ENCODE peak calls at places on chromosomes 12 and 14, in five cellular contexts. One of them, this sample, is unnamed.

GRCh38 chr14:39229222-39229543 is 4.5 kb upstream of the MIA2 start:
- DNase-seq in thoracic aorta: no peak
- DNase-seq in psoas muscle: no peak
- DNase-seq in hepatocyte: no peak
- DNase-seq in fibroblast of mammary gland: peak; percentile 53
- DNase-seq in this sample: no peak

GRCh38 chr12:11718105-11718504 is 68.6 kb downstream of the ETV6 start:
- DNase-seq in thoracic aorta: no peak
- DNase-seq in psoas muscle: no peak
- DNase-seq in hepatocyte: no peak
- DNase-seq in fibroblast of mammary gland: no peak
- DNase-seq in this sample: no peak

GRCh38 chr12:102510031-102510430 is 29.7 kb upstream of the IGF1 start:
- DNase-seq in thoracic aorta: no peak
- DNase-seq in psoas muscle: no peak
- DNase-seq in hepatocyte: no peak
- DNase-seq in fibroblast of mammary gland: no peak
- DNase-seq in this sample: no peak

GRCh38 chr14:63273717-63274673 is 44.7 kb downstream of the GPHB5 start:
- DNase-seq in thoracic aorta: no peak
- DNase-seq in psoas muscle: peak; percentile 58
- DNase-seq in hepatocyte: no peak
- DNase-seq in fibroblast of mammary gland: peak; percentile 29
- DNase-seq in this sample: no peak

GRCh38 chr14:25537846-25538455 is 488.0 kb upstream of the STXBP6 start:
- DNase-seq in thoracic aorta: no peak
- DNase-seq in psoas muscle: no peak
- DNase-seq in hepatocyte: peak; percentile 68
- DNase-seq in fibroblast of mammary gland: peak; percentile 36
- DNase-seq in this sample: no peak

GRCh38 chr14:68787235-68787727 is 5.6 kb downstream of the ZFP36L1 start:
- DNase-seq in thoracic aorta: no peak
- DNase-seq in psoas muscle: no peak
- DNase-seq in hepatocyte: peak; percentile 55
- DNase-seq in fibroblast of mammary gland: peak; percentile 68
- DNase-seq in this sample: no peak

GRCh38 chr12:107891967-107892366 is 117.5 kb downstream of the ASCL4 start:
- DNase-seq in thoracic aorta: no peak
- DNase-seq in psoas muscle: no peak
- DNase-seq in hepatocyte: peak; percentile 12
- DNase-seq in fibroblast of mammary gland: peak; percentile 18
- DNase-seq in this sample: no peak

GRCh38 chr14:61102549-61103466 is 121.8 kb downstream of the SLC38A6 start:
- DNase-seq in thoracic aorta: no peak
- DNase-seq in psoas muscle: no peak
- DNase-seq in hepatocyte: no peak
- DNase-seq in fibroblast of mammary gland: no peak
- DNase-seq in this sample: no peak

GRCh38 chr12:63982787-63983186 is 138.3 kb downstream of the SRGAP1 start:
- DNase-seq in thoracic aorta: no peak
- DNase-seq in psoas muscle: no peak
- DNase-seq in hepatocyte: no peak
- DNase-seq in fibroblast of mammary gland: no peak
- DNase-seq in this sample: no peak

GRCh38 chr14:26775765-26776577 is 178.1 kb upstream of the NOVA1 start:
- DNase-seq in thoracic aorta: no peak
- DNase-seq in psoas muscle: no peak
- DNase-seq in hepatocyte: no peak
- DNase-seq in fibroblast of mammary gland: peak; percentile 83
- DNase-seq in this sample: no peak

GRCh38 chr12:51954465-51955361 is 3.2 kb downstream of the ACVR1B start:
- DNase-seq in thoracic aorta: no peak
- DNase-seq in psoas muscle: no peak
- DNase-seq in hepatocyte: peak; percentile 44
- DNase-seq in fibroblast of mammary gland: peak; percentile 57
- DNase-seq in this sample: no peak

GRCh38 chr12:46522141-46522540 is 149.6 kb upstream of the SLC38A2 start:
- DNase-seq in thoracic aorta: no peak
- DNase-seq in psoas muscle: no peak
- DNase-seq in hepatocyte: no peak
- DNase-seq in fibroblast of mammary gland: peak; percentile 34
- DNase-seq in this sample: no peak

GRCh38 chr14:69773571-69774276 is 6.8 kb downstream of the SRSF5 start:
- DNase-seq in thoracic aorta: no peak
- DNase-seq in psoas muscle: no peak
- DNase-seq in hepatocyte: no peak
- DNase-seq in fibroblast of mammary gland: no peak
- DNase-seq in this sample: no peak

GRCh38 chr12:16609140-16609539 is 3.2 kb upstream of the LMO3 start:
- DNase-seq in thoracic aorta: no peak
- DNase-seq in psoas muscle: no peak
- DNase-seq in hepatocyte: no peak
- DNase-seq in fibroblast of mammary gland: no peak
- DNase-seq in this sample: no peak

GRCh38 chr12:108649126-108649525 is 15.4 kb upstream of the SELPLG start:
- DNase-seq in thoracic aorta: no peak
- DNase-seq in psoas muscle: no peak
- DNase-seq in hepatocyte: no peak
- DNase-seq in fibroblast of mammary gland: peak; percentile 83
- DNase-seq in this sample: no peak

GRCh38 chr12:6330192-6330591 is 11.7 kb downstream of the TNFRSF1A start:
- DNase-seq in thoracic aorta: no peak
- DNase-seq in psoas muscle: no peak
- DNase-seq in hepatocyte: no peak
- DNase-seq in fibroblast of mammary gland: no peak
- DNase-seq in this sample: no peak

GRCh38 chr12:128823216-128823915 is 392 bp downstream of the SLC15A4 start:
- DNase-seq in thoracic aorta: no peak
- DNase-seq in psoas muscle: peak; percentile 63
- DNase-seq in hepatocyte: peak; percentile 78
- DNase-seq in fibroblast of mammary gland: no peak
- DNase-seq in this sample: no peak

GRCh38 chr12:59084758-59085383 is 164.6 kb upstream of the LRIG3 start:
- DNase-seq in thoracic aorta: no peak
- DNase-seq in psoas muscle: no peak
- DNase-seq in hepatocyte: peak; percentile 11
- DNase-seq in fibroblast of mammary gland: peak; percentile 92
- DNase-seq in this sample: no peak

GRCh38 chr14:101755591-101756324 is 5.8 kb upstream of the PPP2R5C start:
- DNase-seq in thoracic aorta: no peak
- DNase-seq in psoas muscle: no peak
- DNase-seq in hepatocyte: no peak
- DNase-seq in fibroblast of mammary gland: no peak
- DNase-seq in this sample: no peak

GRCh38 chr14:33580221-33580749 is 370.6 kb downstream of the EGLN3 start:
- DNase-seq in thoracic aorta: no peak
- DNase-seq in psoas muscle: no peak
- DNase-seq in hepatocyte: no peak
- DNase-seq in fibroblast of mammary gland: no peak
- DNase-seq in this sample: no peak

GRCh38 chr12:18141583-18141982 is 51.6 kb upstream of the RERGL start:
- DNase-seq in thoracic aorta: no peak
- DNase-seq in psoas muscle: no peak
- DNase-seq in hepatocyte: no peak
- DNase-seq in fibroblast of mammary gland: peak; percentile 77
- DNase-seq in this sample: no peak

GRCh38 chr12:116044181-116044580 is 233.3 kb downstream of the MED13L start:
- DNase-seq in thoracic aorta: no peak
- DNase-seq in psoas muscle: no peak
- DNase-seq in hepatocyte: peak; percentile 10
- DNase-seq in fibroblast of mammary gland: no peak
- DNase-seq in this sample: no peak

GRCh38 chr12:47302111-47302597 is 222.4 kb upstream of the AMIGO2 start:
- DNase-seq in thoracic aorta: no peak
- DNase-seq in psoas muscle: no peak
- DNase-seq in hepatocyte: no peak
- DNase-seq in fibroblast of mammary gland: no peak
- DNase-seq in this sample: no peak

GRCh38 chr14:69242311-69243224 is 17.4 kb upstream of the GALNT16 start:
- DNase-seq in thoracic aorta: no peak
- DNase-seq in psoas muscle: no peak
- DNase-seq in hepatocyte: peak; percentile 78
- DNase-seq in fibroblast of mammary gland: peak; percentile 81
- DNase-seq in this sample: peak; percentile 37

GRCh38 chr12:64608901-64609542 is 1.3 kb upstream of the RASSF3 start:
- DNase-seq in thoracic aorta: no peak
- DNase-seq in psoas muscle: no peak
- DNase-seq in hepatocyte: peak; percentile 68
- DNase-seq in fibroblast of mammary gland: peak; percentile 67
- DNase-seq in this sample: no peak

GRCh38 chr12:59559702-59560101 is 36.1 kb upstream of the SLC16A7 start:
- DNase-seq in thoracic aorta: no peak
- DNase-seq in psoas muscle: no peak
- DNase-seq in hepatocyte: no peak
- DNase-seq in fibroblast of mammary gland: no peak
- DNase-seq in this sample: no peak

GRCh38 chr14:92455231-92455630 is 58.4 kb upstream of the RIN3 start:
- DNase-seq in thoracic aorta: no peak
- DNase-seq in psoas muscle: no peak
- DNase-seq in hepatocyte: no peak
- DNase-seq in fibroblast of mammary gland: no peak
- DNase-seq in this sample: no peak

GRCh38 chr14:92458959-92459478 is 54.6 kb upstream of the RIN3 start:
- DNase-seq in thoracic aorta: no peak
- DNase-seq in psoas muscle: no peak
- DNase-seq in hepatocyte: no peak
- DNase-seq in fibroblast of mammary gland: no peak
- DNase-seq in this sample: no peak

GRCh38 chr14:92458136-92458958 is 55.2 kb upstream of the RIN3 start:
- DNase-seq in thoracic aorta: no peak
- DNase-seq in psoas muscle: no peak
- DNase-seq in hepatocyte: no peak
- DNase-seq in fibroblast of mammary gland: no peak
- DNase-seq in this sample: no peak

GRCh38 chr14:92456215-92457017 is 57.2 kb upstream of the RIN3 start:
- DNase-seq in thoracic aorta: no peak
- DNase-seq in psoas muscle: peak; percentile 70
- DNase-seq in hepatocyte: peak; percentile 83
- DNase-seq in fibroblast of mammary gland: peak; percentile 78
- DNase-seq in this sample: peak; percentile 25

DNA sequence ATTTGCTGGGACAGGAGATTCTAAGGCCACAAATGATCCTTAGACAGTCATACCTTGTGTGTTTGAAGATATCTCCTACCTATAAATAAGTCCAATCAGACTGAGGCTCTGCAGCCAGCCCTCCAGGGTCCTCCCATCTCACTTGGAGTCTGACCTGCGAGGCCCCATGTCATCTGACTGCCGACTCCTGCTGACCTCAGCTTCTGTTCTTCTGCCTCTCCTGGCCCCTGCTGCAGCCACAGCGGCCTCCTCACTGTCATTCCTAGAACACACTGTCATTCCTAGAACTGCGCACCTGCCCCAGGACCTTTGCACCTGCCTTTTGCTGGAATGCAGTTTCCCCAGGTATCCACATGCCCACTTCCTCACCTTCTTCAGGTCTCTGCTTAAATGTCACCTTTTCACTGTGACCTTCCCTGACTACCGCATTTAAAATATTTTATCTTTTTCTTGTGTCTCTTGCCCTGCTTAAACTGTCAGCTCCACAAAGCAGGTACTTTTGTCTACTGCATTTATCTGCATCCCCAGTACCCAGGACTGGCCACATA is 56.5 kb upstream of the RIN3 start:
- DNase-seq in thoracic aorta: no peak
- DNase-seq in psoas muscle: no peak
- DNase-seq in hepatocyte: no peak
- DNase-seq in fibroblast of mammary gland: no peak
- DNase-seq in this sample: no peak
- TF ChIP-seq CTCF in thoracic aorta: no peak
- TF ChIP-seq CTCF in psoas muscle: no peak
- TF ChIP-seq CTCF in hepatocyte: no peak
- TF ChIP-seq CTCF in fibroblast of mammary gland: no peak
- TF ChIP-seq CTCF in this sample: no peak

DNA sequence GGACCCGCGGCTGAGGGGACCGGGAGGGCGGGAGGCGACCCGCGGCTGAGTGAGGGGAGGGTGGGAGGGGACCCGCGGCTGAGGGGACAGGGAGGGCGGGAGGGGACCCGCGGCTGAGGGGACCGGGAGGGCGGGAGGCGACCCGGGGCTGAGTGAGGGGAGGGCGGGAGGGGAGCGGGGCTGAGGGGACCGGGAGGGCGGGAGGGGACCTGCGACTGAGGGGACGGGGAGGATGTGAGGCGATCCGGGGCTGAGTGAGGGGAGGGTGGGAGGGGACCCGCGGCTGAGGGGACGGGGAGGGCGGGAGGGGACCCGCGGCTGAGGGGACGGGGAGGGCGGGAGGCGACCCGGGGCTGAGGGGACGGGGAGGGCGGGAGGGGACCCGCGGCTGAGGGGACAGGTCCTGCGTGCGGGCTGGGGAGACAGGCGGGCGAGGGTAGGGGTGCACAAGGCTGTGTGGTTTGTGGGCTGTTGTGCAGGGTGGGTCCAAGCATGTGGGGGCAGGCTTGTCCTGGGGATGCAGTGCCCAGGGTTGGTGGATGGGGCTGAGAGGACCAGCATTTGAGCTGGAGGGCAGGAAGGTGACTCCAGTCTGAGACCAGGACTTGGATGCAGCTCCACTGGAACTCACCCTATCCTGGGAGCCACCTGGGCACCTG is 9.2 kb downstream of the PLD4 start:
- DNase-seq in thoracic aorta: no peak
- DNase-seq in psoas muscle: no peak
- DNase-seq in hepatocyte: no peak
- DNase-seq in fibroblast of mammary gland: no peak
- DNase-seq in this sample: no peak
- H3K4me3 ChIP-seq in thoracic aorta: peak overlapping the region; percentile 80
- H3K4me3 ChIP-seq in psoas muscle: peak overlapping the region; percentile 72
- H3K4me3 ChIP-seq in hepatocyte: no peak overlapping the region
- H3K4me3 ChIP-seq in fibroblast of mammary gland: no peak overlapping the region
- H3K4me3 ChIP-seq in this sample: no peak overlapping the region

GRCh38 chr12:80413462-80413861 is 30.6 kb upstream of the PTPRQ start:
- DNase-seq in thoracic aorta: no peak
- DNase-seq in psoas muscle: no peak
- DNase-seq in hepatocyte: no peak
- DNase-seq in fibroblast of mammary gland: peak; percentile 31
- DNase-seq in this sample: no peak
- TF ChIP-seq CTCF in thoracic aorta: no peak
- TF ChIP-seq CTCF in psoas muscle: no peak
- TF ChIP-seq CTCF in hepatocyte: no peak
- TF ChIP-seq CTCF in fibroblast of mammary gland: peak; percentile 39
- TF ChIP-seq CTCF in this sample: no peak

DNA sequence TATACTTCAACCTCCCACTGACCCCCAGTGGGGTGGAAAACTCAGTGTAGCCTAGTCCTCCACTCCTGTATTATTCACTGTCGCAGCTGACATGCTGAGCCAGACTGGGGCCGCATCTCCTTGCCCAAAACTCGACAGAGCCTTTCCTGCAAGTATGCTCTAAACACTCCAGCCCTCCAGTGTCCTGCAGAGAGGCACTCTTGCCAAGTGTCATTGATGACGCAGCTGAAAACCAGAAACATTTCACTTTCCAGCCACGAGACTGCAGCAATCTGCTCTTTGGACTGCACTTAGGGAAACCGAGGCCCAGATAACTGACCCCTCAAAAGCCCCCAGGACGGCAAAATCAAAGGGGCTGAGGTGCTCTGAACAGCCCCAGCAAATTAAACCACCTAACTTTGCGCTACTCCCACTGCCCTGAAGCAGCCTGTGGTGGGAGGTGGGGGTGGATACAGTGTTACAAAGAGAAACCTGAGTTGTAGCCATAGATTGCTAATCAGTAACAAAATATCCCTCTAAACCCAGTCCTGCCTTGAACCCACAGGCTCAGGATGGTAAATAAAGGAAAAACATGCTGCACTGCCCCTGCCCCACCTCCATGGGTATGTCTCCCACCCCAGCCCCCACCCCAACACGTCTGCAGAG is 2.6 kb downstream of the CCDC85C start:
- DNase-seq in thoracic aorta: no peak
- DNase-seq in psoas muscle: no peak
- DNase-seq in hepatocyte: peak; percentile 55
- DNase-seq in fibroblast of mammary gland: peak; percentile 28
- DNase-seq in this sample: no peak
- H3K4me3 ChIP-seq in thoracic aorta: no peak overlapping the region
- H3K4me3 ChIP-seq in psoas muscle: peak overlapping the region; percentile 68
- H3K4me3 ChIP-seq in hepatocyte: peak overlapping the region; percentile 62
- H3K4me3 ChIP-seq in fibroblast of mammary gland: no peak overlapping the region
- H3K4me3 ChIP-seq in this sample: no peak overlapping the region